ENCODE peak calls at places on chromosomes 6 and 20, in five cellular contexts. J is HCT116, H is neural progenitor cell, R is hepatocyte, Q is MM.1S. Y is an unnamed sample.
A peak's percentile ranks its signal among the peaks of the same experiment; 100 is the strongest.

GRCh38 chr6:165218816-165219215 is 90.6 kb downstream of the C6orf118 start:
- DNase-seq in J (no peak), H (no peak), R (no peak), Q (no peak), Y (peak; percentile 79)

GRCh38 chr6:157822221-157823000 is 635 bp upstream of the SNX9 start:
- DNase-seq in R (no peak), J (no peak), H (peak; percentile 52), Q (no peak), Y (no peak)

GRCh38 chr6:72619883-72620696 is 1.8 kb upstream of the KCNQ5 start:
- DNase-seq in H (peak; percentile 66), J (no peak), Q (peak; percentile 48), R (peak; percentile 34), Y (no peak)

GRCh38 chr20:49408705-49409104 is 73.8 kb downstream of the KCNB1 start:
- DNase-seq in Q (no peak), J (no peak), H (no peak), R (no peak), Y (no peak)

GRCh38 chr20:24866742-24867141 is 82.3 kb upstream of the CST7 start:
- DNase-seq in R (no peak), J (no peak), H (no peak), Q (no peak), Y (no peak)

GRCh38 chr20:62790075-62790474 is 6.2 kb upstream of the MRGBP start:
- DNase-seq in J (no peak), R (no peak), H (no peak), Q (no peak), Y (no peak)

GRCh38 chr6:31579546-31580445 is 2.4 kb downstream of the LTB start:
- DNase-seq in R (no peak), H (no peak), Q (no peak), J (no peak), Y (no peak)

GRCh38 chr6:132286298-132287019 is 114.8 kb downstream of the MOXD1 start:
- DNase-seq in Q (peak; percentile 10), H (no peak), R (no peak), J (no peak), Y (no peak)

GRCh38 chr6:27866370-27867050 is 45.7 kb downstream of the OR2B2 start:
- DNase-seq in H (peak; percentile 60), J (no peak), Q (peak; percentile 72), R (peak; percentile 56), Y (no peak)

GRCh38 chr20:10667077-10667401 is 6.8 kb downstream of the JAG1 start:
- DNase-seq in H (peak; percentile 71), J (no peak), Q (no peak), R (no peak), Y (no peak)

GRCh38 chr6:13660893-13661292 is 45.8 kb downstream of the NOL7 start:
- DNase-seq in R (no peak), Q (no peak), H (no peak), J (no peak), Y (no peak)

GRCh38 chr6:114312931-114313330 is 29.9 kb downstream of the HS3ST5 start:
- DNase-seq in H (no peak), Q (peak; percentile 10), R (no peak), J (no peak), Y (peak; percentile 25)

GRCh38 chr20:14444106-14444505 is 106.7 kb upstream of the FLRT3 start:
- DNase-seq in R (no peak), Q (no peak), H (no peak), J (no peak), Y (no peak)

GRCh38 chr6:17059820-17060219 is 42.0 kb upstream of the STMND1 start:
- DNase-seq in H (no peak), R (no peak), J (no peak), Q (no peak), Y (no peak)

GRCh38 chr6:89745728-89746127 is 73.9 kb downstream of the MDN1 start:
- DNase-seq in R (no peak), Q (no peak), H (no peak), J (no peak), Y (no peak)

GRCh38 chr20:62405108-62405980 is 1.7 kb downstream of the CABLES2 start:
- DNase-seq in J (no peak), H (peak; percentile 83), R (peak; percentile 74), Q (no peak), Y (peak; percentile 41)

GRCh38 chr6:155247618-155248017 is 16.2 kb upstream of the CLDN20 start:
- DNase-seq in R (peak; percentile 58), J (no peak), Q (no peak), H (no peak), Y (no peak)

GRCh38 chr6:169665289-169665688 is 36.5 kb downstream of the WDR27 start:
- DNase-seq in H (no peak), Q (no peak), R (no peak), J (no peak), Y (no peak)

GRCh38 chr6:17042422-17043147 is 59.3 kb upstream of the STMND1 start:
- DNase-seq in Q (no peak), J (peak; percentile 34), R (peak; percentile 84), H (peak; percentile 82), Y (peak; percentile 78)

GRCh38 chr6:37032239-37032638 is 26.8 kb downstream of the FGD2 start:
- DNase-seq in J (no peak), Q (no peak), R (no peak), H (no peak), Y (no peak)

GRCh38 chr6:72084992-72085569 is 198.7 kb downstream of the RIMS1 start:
- DNase-seq in R (peak; percentile 26), Q (peak; percentile 16), H (peak; percentile 15), J (no peak), Y (peak; percentile 25)

GRCh38 chr20:33443006-33443511 is 504 bp downstream of the SNTA1 start:
- DNase-seq in R (peak; percentile 72), J (no peak), H (no peak), Q (peak; percentile 22), Y (no peak)

GRCh38 chr20:33443512-33444239 is at the start of gene SNTA1:
- DNase-seq in R (peak; percentile 98), Q (peak; percentile 93), H (peak; percentile 98), J (no peak), Y (peak; percentile 83)

GRCh38 chr20:33445881-33446615 is 2.5 kb upstream of the SNTA1 start:
- DNase-seq in Q (no peak), H (no peak), R (no peak), J (no peak), Y (no peak)

GRCh38 chr20:33442136-33443005 is 1.2 kb downstream of the SNTA1 start:
- DNase-seq in R (no peak), J (no peak), Q (no peak), H (no peak), Y (no peak)

DNA sequence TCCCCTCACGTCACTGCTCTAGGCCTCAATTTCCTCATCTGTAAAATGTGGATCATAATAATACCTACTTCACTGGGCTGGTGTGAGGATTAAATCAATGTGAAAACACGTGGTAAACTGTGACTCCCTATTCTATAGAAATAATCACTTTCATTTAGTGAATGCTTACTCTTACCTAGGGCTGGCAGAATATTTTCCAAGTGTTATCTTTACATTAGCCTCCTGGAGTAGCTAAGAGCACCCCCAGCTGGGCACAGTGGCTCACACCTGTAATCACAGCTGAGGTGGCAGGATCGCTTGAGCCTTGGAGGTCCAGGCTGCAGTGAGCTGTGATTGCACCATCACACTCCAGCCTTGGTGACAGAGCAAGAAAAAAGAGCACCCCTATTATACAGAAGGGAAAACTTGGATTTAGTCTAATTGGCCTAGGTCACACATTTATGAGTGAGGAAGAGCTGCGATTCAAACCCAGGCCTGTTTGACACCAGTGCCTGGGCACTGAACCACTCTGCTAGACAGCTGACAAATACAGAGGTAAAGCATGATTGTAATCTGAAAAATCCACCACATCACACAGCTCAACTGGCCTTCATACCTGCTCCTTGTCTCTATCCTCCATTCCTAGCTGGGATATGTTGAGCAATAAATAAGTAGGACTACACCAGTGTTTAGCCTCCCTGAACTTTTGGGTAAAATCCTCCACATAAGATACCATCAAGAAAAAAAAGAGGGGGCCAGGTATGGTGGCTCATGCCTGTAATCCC is 1.4 kb upstream of the SNTA1 start:
- DNase-seq in J (no peak), H (no peak), R (peak; percentile 55), Q (peak; percentile 52), Y (peak; percentile 48)
- TF ChIP-seq EZH2phosphoT487 in J (no peak), H (no peak), R (no peak), Q (no peak), Y (no peak)

GRCh38 chr6:25084508-25084833 is 148.7 kb upstream of the RIPOR2 start:
- DNase-seq in J (no peak), Q (no peak), R (no peak), H (no peak), Y (no peak)

GRCh38 chr6:25085761-25086160 is 150.0 kb upstream of the RIPOR2 start:
- DNase-seq in R (no peak), H (no peak), J (no peak), Q (no peak), Y (no peak)

GRCh38 chr6:25088513-25088912 is 152.8 kb upstream of the RIPOR2 start:
- DNase-seq in R (no peak), H (no peak), J (no peak), Q (no peak), Y (no peak)

GRCh38 chr6:25086500-25087091 is 150.8 kb upstream of the RIPOR2 start:
- DNase-seq in R (no peak), Q (no peak), J (no peak), H (no peak), Y (no peak)

GRCh38 chr6:25089442-25089841 is 153.7 kb upstream of the RIPOR2 start:
- DNase-seq in H (no peak), J (no peak), Q (no peak), R (no peak), Y (no peak)
- H2AFZ ChIP-seq in H (no peak overlapping the region), J (no peak overlapping the region), Q (no peak overlapping the region), R (no peak overlapping the region), Y (no peak overlapping the region)

DNA sequence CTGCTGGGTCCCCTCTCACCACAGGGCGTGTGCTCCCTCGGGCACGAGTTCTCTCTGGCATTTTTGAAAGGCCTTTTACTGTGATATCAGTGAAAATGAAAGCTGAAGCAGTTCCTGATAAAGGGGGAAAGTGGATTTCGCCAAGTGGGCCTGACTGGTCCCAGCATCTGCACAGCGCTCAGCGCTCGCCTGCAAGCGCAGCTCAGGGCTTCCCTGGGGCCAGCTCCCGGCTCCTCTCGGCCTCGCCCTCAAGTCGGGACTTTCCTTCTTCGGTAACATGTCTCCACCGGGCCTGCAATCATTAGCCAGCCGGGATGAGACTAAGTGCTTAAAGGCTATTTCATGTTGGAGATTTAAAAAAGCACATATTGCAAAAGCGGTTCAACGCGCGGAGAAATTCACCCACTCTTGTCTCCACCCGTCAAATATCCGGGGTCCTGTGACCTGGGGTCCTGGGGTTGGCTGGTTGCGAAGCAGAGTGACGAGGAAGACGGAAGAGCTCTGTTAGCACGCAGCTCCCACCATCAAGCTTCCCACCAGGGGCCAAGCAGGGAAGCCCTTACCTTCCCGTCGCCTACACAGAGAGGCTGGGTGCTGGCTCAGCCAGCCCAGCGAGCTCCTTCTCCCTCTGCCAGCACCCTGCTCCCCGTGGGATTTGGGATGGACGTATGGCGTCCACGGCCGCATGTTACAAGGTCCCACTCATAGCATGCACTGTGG is 114.1 kb downstream of the SMOC2 start:
- DNase-seq in H (no peak), R (no peak), J (no peak), Q (no peak), Y (no peak)
- TF ChIP-seq EZH2 in H (no peak), R (no peak), J (no peak), Q (no peak), Y (no peak)

GRCh38 chr6:121698617-121699016 is 263.2 kb downstream of the GJA1 start:
- DNase-seq in J (no peak), R (no peak), Q (no peak), H (no peak), Y (no peak)
- TF ChIP-seq EZH2phosphoT487 in J (no peak), R (no peak), Q (no peak), H (no peak), Y (no peak)

Y was measured in PC-3.